ENCODE peak calls at places on chromosome 10, in four cellular contexts. One of them, this sample, is unnamed.

GRCh38 chr10:73906524-73907447 is 4.1 kb upstream of the PLAU start:
- DNase-seq in ELR: peak; percentile 99
- DNase-seq in cardiac septum: no peak
- DNase-seq in activated gamma-delta T cell: no peak
- DNase-seq in this sample: no peak

GRCh38 chr10:38032881-38033280 is 22.4 kb downstream of the ZNF33A start:
- DNase-seq in cardiac septum: no peak
- DNase-seq in activated gamma-delta T cell: no peak
- DNase-seq in ELR: no peak
- DNase-seq in this sample: no peak

GRCh38 chr10:14056545-14057332 is 274.0 kb downstream of the FRMD4A start:
- DNase-seq in ELR: peak; percentile 89
- DNase-seq in activated gamma-delta T cell: no peak
- DNase-seq in cardiac septum: no peak
- DNase-seq in this sample: no peak

GRCh38 chr10:338176-339037 is 203.2 kb downstream of the ZMYND11 start:
- DNase-seq in cardiac septum: peak; percentile 62
- DNase-seq in ELR: no peak
- DNase-seq in activated gamma-delta T cell: no peak
- DNase-seq in this sample: no peak

GRCh38 chr10:70162892-70163201 is 7.5 kb downstream of the SAR1A start:
- DNase-seq in ELR: peak; percentile 32
- DNase-seq in cardiac septum: no peak
- DNase-seq in activated gamma-delta T cell: no peak
- DNase-seq in this sample: no peak

GRCh38 chr10:103715430-103715829 is 139.9 kb downstream of the SH3PXD2A start:
- DNase-seq in cardiac septum: no peak
- DNase-seq in activated gamma-delta T cell: no peak
- DNase-seq in ELR: peak; percentile 94
- DNase-seq in this sample: no peak

GRCh38 chr10:90418869-90419652 is 438.8 kb downstream of the HTR7 start:
- DNase-seq in cardiac septum: no peak
- DNase-seq in ELR: peak; percentile 94
- DNase-seq in activated gamma-delta T cell: no peak
- DNase-seq in this sample: no peak

GRCh38 chr10:77520995-77521394 is 116.6 kb downstream of the KCNMA1 start:
- DNase-seq in cardiac septum: no peak
- DNase-seq in activated gamma-delta T cell: no peak
- DNase-seq in ELR: no peak
- DNase-seq in this sample: no peak

GRCh38 chr10:58981051-58981450 is 195.4 kb upstream of the PHYHIPL start:
- DNase-seq in cardiac septum: no peak
- DNase-seq in activated gamma-delta T cell: no peak
- DNase-seq in ELR: no peak
- DNase-seq in this sample: no peak

GRCh38 chr10:71964669-71965515 is 697 bp downstream of the CHST3 start:
- DNase-seq in ELR: peak; percentile 90
- DNase-seq in activated gamma-delta T cell: no peak
- DNase-seq in cardiac septum: peak; percentile 77
- DNase-seq in this sample: peak; percentile 90

GRCh38 chr10:58477902-58478301 is 34.8 kb upstream of the BICC1 start:
- DNase-seq in activated gamma-delta T cell: no peak
- DNase-seq in ELR: no peak
- DNase-seq in cardiac septum: no peak
- DNase-seq in this sample: no peak

GRCh38 chr10:15842493-15843169 is 17.7 kb downstream of the MINDY3 start:
- DNase-seq in activated gamma-delta T cell: no peak
- DNase-seq in cardiac septum: no peak
- DNase-seq in ELR: peak; percentile 23
- DNase-seq in this sample: no peak

GRCh38 chr10:107163904-107164861 is at the start of gene SORCS1:
- DNase-seq in cardiac septum: no peak
- DNase-seq in ELR: no peak
- DNase-seq in activated gamma-delta T cell: peak; percentile 9
- DNase-seq in this sample: no peak

This sample was measured in mesenteric fat pad.